ENCODE peak calls at places on chromosomes 11 and 22, in nine cellular contexts. One of them, this sample, is unnamed.

GRCh38 chr22:45087802-45088201 is 75.9 kb upstream of the NUP50 start:
- DNase-seq in activated naive CD4-positive, alpha-beta T cell: no peak
- DNase-seq in NCI-H1930: no peak
- DNase-seq in heart right ventricle: no peak
- DNase-seq in GM12865: no peak
- DNase-seq in ELR: no peak
- DNase-seq in SW480: no peak
- DNase-seq in A549: no peak
- DNase-seq in tibial nerve: no peak
- DNase-seq in this sample: no peak

GRCh38 chr11:81255905-81256304 is 1477.8 kb downstream of the FAM181B start:
- DNase-seq in activated naive CD4-positive, alpha-beta T cell: no peak
- DNase-seq in NCI-H1930: no peak
- DNase-seq in A549: no peak
- DNase-seq in ELR: no peak
- DNase-seq in tibial nerve: no peak
- DNase-seq in SW480: no peak
- DNase-seq in heart right ventricle: no peak
- DNase-seq in GM12865: peak
- DNase-seq in this sample: no peak

GRCh38 chr11:133153031-133153430 is 379.3 kb downstream of the OPCML start:
- DNase-seq in heart right ventricle: no peak
- DNase-seq in A549: no peak
- DNase-seq in NCI-H1930: no peak
- DNase-seq in SW480: no peak
- DNase-seq in GM12865: no peak
- DNase-seq in tibial nerve: no peak
- DNase-seq in ELR: no peak
- DNase-seq in activated naive CD4-positive, alpha-beta T cell: no peak
- DNase-seq in this sample: no peak

GRCh38 chr22:21092797-21093554 is 47.2 kb downstream of the LRRC74B start:
- DNase-seq in activated naive CD4-positive, alpha-beta T cell: no peak
- DNase-seq in NCI-H1930: no peak
- DNase-seq in heart right ventricle: no peak
- DNase-seq in tibial nerve: no peak
- DNase-seq in SW480: no peak
- DNase-seq in A549: no peak
- DNase-seq in ELR: no peak
- DNase-seq in GM12865: no peak
- DNase-seq in this sample: no peak

GRCh38 chr11:78654866-78655265 is 80.2 kb upstream of the NARS2 start:
- DNase-seq in A549: no peak
- DNase-seq in GM12865: no peak
- DNase-seq in NCI-H1930: no peak
- DNase-seq in activated naive CD4-positive, alpha-beta T cell: no peak
- DNase-seq in SW480: no peak
- DNase-seq in heart right ventricle: no peak
- DNase-seq in tibial nerve: no peak
- DNase-seq in ELR: no peak
- DNase-seq in this sample: peak

GRCh38 chr11:19352736-19353110 is 112.0 kb upstream of the E2F8 start:
- DNase-seq in ELR: no peak
- DNase-seq in GM12865: no peak
- DNase-seq in heart right ventricle: no peak
- DNase-seq in A549: no peak
- DNase-seq in SW480: no peak
- DNase-seq in tibial nerve: no peak
- DNase-seq in activated naive CD4-positive, alpha-beta T cell: no peak
- DNase-seq in NCI-H1930: no peak
- DNase-seq in this sample: peak

GRCh38 chr11:91859666-91860065 is 365.0 kb upstream of the FAT3 start:
- DNase-seq in ELR: no peak
- DNase-seq in tibial nerve: no peak
- DNase-seq in heart right ventricle: no peak
- DNase-seq in activated naive CD4-positive, alpha-beta T cell: no peak
- DNase-seq in GM12865: no peak
- DNase-seq in SW480: no peak
- DNase-seq in A549: no peak
- DNase-seq in NCI-H1930: no peak
- DNase-seq in this sample: no peak

GRCh38 chr22:50440544-50441249 is 34.1 kb downstream of the SBF1 start:
- DNase-seq in GM12865: no peak
- DNase-seq in ELR: no peak
- DNase-seq in heart right ventricle: no peak
- DNase-seq in NCI-H1930: no peak
- DNase-seq in tibial nerve: no peak
- DNase-seq in A549: no peak
- DNase-seq in activated naive CD4-positive, alpha-beta T cell: no peak
- DNase-seq in SW480: no peak
- DNase-seq in this sample: no peak

GRCh38 chr11:112612283-112612849 is 348.9 kb upstream of the NCAM1 start:
- DNase-seq in NCI-H1930: no peak
- DNase-seq in tibial nerve: no peak
- DNase-seq in activated naive CD4-positive, alpha-beta T cell: no peak
- DNase-seq in SW480: peak
- DNase-seq in GM12865: no peak
- DNase-seq in A549: no peak
- DNase-seq in heart right ventricle: no peak
- DNase-seq in ELR: no peak
- DNase-seq in this sample: no peak

GRCh38 chr11:3370268-3370870 is 8.6 kb downstream of the ZNF195 start:
- DNase-seq in SW480: no peak
- DNase-seq in activated naive CD4-positive, alpha-beta T cell: no peak
- DNase-seq in ELR: no peak
- DNase-seq in GM12865: no peak
- DNase-seq in A549: no peak
- DNase-seq in NCI-H1930: no peak
- DNase-seq in tibial nerve: no peak
- DNase-seq in heart right ventricle: no peak
- DNase-seq in this sample: no peak

GRCh38 chr22:38257170-38257569 is 15.6 kb downstream of the TMEM184B start:
- DNase-seq in A549: no peak
- DNase-seq in tibial nerve: no peak
- DNase-seq in activated naive CD4-positive, alpha-beta T cell: no peak
- DNase-seq in NCI-H1930: no peak
- DNase-seq in ELR: peak
- DNase-seq in GM12865: no peak
- DNase-seq in heart right ventricle: no peak
- DNase-seq in SW480: no peak
- DNase-seq in this sample: no peak

GRCh38 chr11:7278314-7278917 is 26.7 kb downstream of the SYT9 start:
- DNase-seq in SW480: peak
- DNase-seq in ELR: peak
- DNase-seq in GM12865: peak
- DNase-seq in tibial nerve: no peak
- DNase-seq in A549: peak
- DNase-seq in heart right ventricle: no peak
- DNase-seq in activated naive CD4-positive, alpha-beta T cell: no peak
- DNase-seq in NCI-H1930: no peak
- DNase-seq in this sample: no peak

GRCh38 chr11:22244986-22245592 is 52.2 kb downstream of the ANO5 start:
- DNase-seq in SW480: peak
- DNase-seq in ELR: peak
- DNase-seq in NCI-H1930: no peak
- DNase-seq in heart right ventricle: peak
- DNase-seq in GM12865: peak
- DNase-seq in A549: peak
- DNase-seq in tibial nerve: no peak
- DNase-seq in activated naive CD4-positive, alpha-beta T cell: no peak
- DNase-seq in this sample: no peak

GRCh38 chr11:19953909-19954308 is 206.4 kb downstream of the DBX1 start:
- DNase-seq in activated naive CD4-positive, alpha-beta T cell: no peak
- DNase-seq in tibial nerve: no peak
- DNase-seq in heart right ventricle: no peak
- DNase-seq in A549: peak
- DNase-seq in ELR: peak
- DNase-seq in GM12865: no peak
- DNase-seq in NCI-H1930: no peak
- DNase-seq in SW480: peak
- DNase-seq in this sample: no peak

GRCh38 chr11:79493555-79494171 is 52.8 kb upstream of the TENM4 start:
- DNase-seq in SW480: peak
- DNase-seq in ELR: peak
- DNase-seq in A549: peak
- DNase-seq in activated naive CD4-positive, alpha-beta T cell: peak
- DNase-seq in heart right ventricle: peak
- DNase-seq in NCI-H1930: peak
- DNase-seq in GM12865: peak
- DNase-seq in tibial nerve: peak
- DNase-seq in this sample: no peak

GRCh38 chr11:115941481-115941993 is 437.3 kb upstream of the CADM1 start:
- DNase-seq in ELR: peak
- DNase-seq in heart right ventricle: peak
- DNase-seq in A549: no peak
- DNase-seq in SW480: peak
- DNase-seq in NCI-H1930: no peak
- DNase-seq in GM12865: peak
- DNase-seq in tibial nerve: peak
- DNase-seq in activated naive CD4-positive, alpha-beta T cell: no peak
- DNase-seq in this sample: no peak

GRCh38 chr11:122976734-122977454 is 4.7 kb downstream of the BSX start:
- DNase-seq in ELR: no peak
- DNase-seq in A549: no peak
- DNase-seq in SW480: no peak
- DNase-seq in NCI-H1930: no peak
- DNase-seq in tibial nerve: no peak
- DNase-seq in activated naive CD4-positive, alpha-beta T cell: no peak
- DNase-seq in GM12865: no peak
- DNase-seq in heart right ventricle: no peak
- DNase-seq in this sample: no peak

GRCh38 chr11:83666149-83666548 is 380.0 kb upstream of the CCDC90B start:
- DNase-seq in tibial nerve: no peak
- DNase-seq in GM12865: no peak
- DNase-seq in SW480: no peak
- DNase-seq in heart right ventricle: no peak
- DNase-seq in ELR: no peak
- DNase-seq in NCI-H1930: no peak
- DNase-seq in A549: no peak
- DNase-seq in activated naive CD4-positive, alpha-beta T cell: no peak
- DNase-seq in this sample: no peak

GRCh38 chr22:19287889-19288288 is 3.6 kb downstream of the CLTCL1 start:
- DNase-seq in NCI-H1930: no peak
- DNase-seq in activated naive CD4-positive, alpha-beta T cell: no peak
- DNase-seq in heart right ventricle: no peak
- DNase-seq in GM12865: no peak
- DNase-seq in tibial nerve: no peak
- DNase-seq in SW480: peak
- DNase-seq in ELR: peak
- DNase-seq in A549: peak
- DNase-seq in this sample: no peak